ENCODE peak calls at places on chromosomes 3 and 15, in ten cellular contexts. X is HCT116; I is effector memory CD8-positive, alpha-beta T cell; D is psoas muscle; M is natural killer cell treated with Interleukin-12 subunit alpha and Interleukin-12 subunit beta and Interleukin-15 and Interleukin-18, amount 100 ng/mL, for 72 hours; Y is T-cell; F is left cardiac atrium; S is stimulated activated effector memory CD8-positive, alpha-beta T cell treated with anti-CD3 and anti-CD28 coated beads, Interleukin-12 subunit alpha, Interleukin-12 subunit beta, amount 100 ng/mL, for 72 hours; H is upper lobe of right lung; L is RWPE2. R is an unnamed sample.

GRCh38 chr3:49469037-49469875 is 811 bp upstream of the DAG1 start:
- ATAC-seq in X (peak; percentile 48), I (no peak), D (peak; percentile 71), M (no peak), Y (no peak), F (peak; percentile 63), S (no peak), H (peak; percentile 51), L (peak; percentile 53), R (peak; percentile 42)

GRCh38 chr15:61299060-61299763 is 70.1 kb upstream of the RORA start:
- ATAC-seq in X (no peak), I (no peak), D (no peak), M (no peak), Y (no peak), F (peak; percentile 47), S (no peak), H (peak; percentile 91), L (no peak), R (no peak)

GRCh38 chr15:41940441-41940857 is 31.9 kb downstream of the EHD4 start:
- ATAC-seq in X (peak; percentile 80), I (peak; percentile 25), D (peak; percentile 80), M (peak; percentile 83), Y (no peak), F (no peak), S (peak; percentile 88), H (no peak), L (peak; percentile 89), R (peak; percentile 91)

GRCh38 chr3:97689962-97690361 is 74.6 kb upstream of the ARL6 start:
- ATAC-seq in X (no peak), I (no peak), D (no peak), M (no peak), Y (no peak), F (no peak), S (no peak), H (no peak), L (no peak), R (no peak)

GRCh38 chr15:83200162-83200561 is 7.5 kb downstream of the HDGFL3 start:
- ATAC-seq in X (no peak), I (no peak), D (no peak), M (peak; percentile 69), Y (no peak), F (no peak), S (peak; percentile 65), H (no peak), L (no peak), R (no peak)

GRCh38 chr3:36210840-36211655 is 169.3 kb upstream of the STAC start:
- ATAC-seq in X (no peak), I (no peak), D (peak; percentile 37), M (no peak), Y (no peak), F (no peak), S (no peak), H (no peak), L (no peak), R (no peak)

GRCh38 chr3:83500422-83500821 is 1458.4 kb upstream of the CADM2 start:
- ATAC-seq in X (no peak), I (no peak), D (no peak), M (no peak), Y (no peak), F (no peak), S (peak; percentile 16), H (peak; percentile 30), L (peak; percentile 80), R (peak; percentile 85)

GRCh38 chr15:90306560-90306959 is 41.1 kb downstream of the NGRN start:
- ATAC-seq in X (no peak), I (peak; percentile 92), D (no peak), M (peak; percentile 90), Y (peak; percentile 77), F (no peak), S (peak; percentile 97), H (peak; percentile 62), L (no peak), R (no peak)

GRCh38 chr3:123338021-123338619 is 110.8 kb downstream of the ADCY5 start:
- ATAC-seq in X (no peak), I (no peak), D (no peak), M (no peak), Y (no peak), F (no peak), S (no peak), H (no peak), L (no peak), R (no peak)

GRCh38 chr15:55357774-55358173 is 38.8 kb downstream of the PIGB start:
- ATAC-seq in X (no peak), I (no peak), D (no peak), M (no peak), Y (no peak), F (no peak), S (peak; percentile 66), H (no peak), L (peak; percentile 81), R (no peak)

GRCh38 chr15:68478853-68479252 is 46.9 kb upstream of the ITGA11 start:
- ATAC-seq in X (no peak), I (no peak), D (no peak), M (no peak), Y (no peak), F (no peak), S (no peak), H (no peak), L (no peak), R (no peak)

GRCh38 chr3:14337828-14338227 is 64.6 kb upstream of the SLC6A6 start:
- ATAC-seq in X (no peak), I (no peak), D (no peak), M (no peak), Y (no peak), F (no peak), S (no peak), H (no peak), L (no peak), R (peak; percentile 27)

GRCh38 chr3:177069514-177070329 is 127.6 kb downstream of the TBL1XR1 start:
- ATAC-seq in X (no peak), I (no peak), D (no peak), M (no peak), Y (no peak), F (no peak), S (no peak), H (no peak), L (no peak), R (no peak)

GRCh38 chr3:106629215-106629832 is 747.9 kb upstream of the CCDC54 start:
- ATAC-seq in X (no peak), I (no peak), D (no peak), M (no peak), Y (no peak), F (no peak), S (no peak), H (no peak), L (no peak), R (no peak)

GRCh38 chr15:96115642-96116041 is 214.9 kb upstream of the NR2F2 start:
- ATAC-seq in X (peak; percentile 25), I (no peak), D (no peak), M (no peak), Y (no peak), F (no peak), S (no peak), H (no peak), L (peak; percentile 64), R (no peak)

GRCh38 chr3:146626384-146627122 is 21.4 kb upstream of the PLSCR5 start:
- ATAC-seq in X (no peak), I (no peak), D (no peak), M (no peak), Y (no peak), F (no peak), S (no peak), H (no peak), L (no peak), R (no peak)

GRCh38 chr3:196492080-196492479 is 11.5 kb downstream of the RNF168 start:
- ATAC-seq in X (no peak), I (no peak), D (no peak), M (no peak), Y (no peak), F (no peak), S (no peak), H (no peak), L (no peak), R (no peak)

GRCh38 chr3:49327485-49327884 is 12.4 kb downstream of the USP4 start:
- ATAC-seq in X (peak; percentile 72), I (no peak), D (no peak), M (no peak), Y (no peak), F (no peak), S (no peak), H (peak; percentile 46), L (peak; percentile 29), R (peak; percentile 26)

GRCh38 chr15:74400915-74401757 is 32.6 kb downstream of the SEMA7A start:
- ATAC-seq in X (peak; percentile 41), I (peak; percentile 24), D (peak; percentile 79), M (peak; percentile 36), Y (no peak), F (no peak), S (peak; percentile 2), H (no peak), L (peak; percentile 7), R (no peak)

GRCh38 chr15:35630570-35630969 is 84.6 kb upstream of the DPH6 start:
- ATAC-seq in X (no peak), I (no peak), D (peak; percentile 89), M (no peak), Y (no peak), F (peak; percentile 92), S (no peak), H (peak; percentile 86), L (peak; percentile 73), R (peak; percentile 92)

GRCh38 chr3:12444582-12445468 is 39.5 kb upstream of the TSEN2 start:
- ATAC-seq in X (peak; percentile 87), I (no peak), D (no peak), M (no peak), Y (no peak), F (no peak), S (no peak), H (no peak), L (peak; percentile 81), R (no peak)

GRCh38 chr3:101702726-101703125 is 16.2 kb upstream of the RPL24 start:
- ATAC-seq in X (no peak), I (no peak), D (no peak), M (no peak), Y (no peak), F (no peak), S (no peak), H (no peak), L (peak; percentile 62), R (no peak)

GRCh38 chr15:71008250-71008870 is 106.9 kb upstream of the THSD4 start:
- ATAC-seq in X (no peak), I (no peak), D (no peak), M (no peak), Y (no peak), F (no peak), S (no peak), H (no peak), L (peak; percentile 32), R (no peak)

GRCh38 chr3:54861248-54862067 is 66.4 kb downstream of the LRTM1 start:
- ATAC-seq in X (no peak), I (no peak), D (peak; percentile 62), M (no peak), Y (no peak), F (peak; percentile 75), S (peak; percentile 22), H (no peak), L (no peak), R (no peak)

GRCh38 chr3:158471639-158472294 is 99.2 kb upstream of the MLF1 start:
- ATAC-seq in X (no peak), I (no peak), D (no peak), M (no peak), Y (no peak), F (no peak), S (no peak), H (no peak), L (peak; percentile 51), R (no peak)

GRCh38 chr3:14274999-14275961 is 96.7 kb downstream of the LSM3 start:
- ATAC-seq in X (peak; percentile 76), I (no peak), D (peak; percentile 60), M (no peak), Y (no peak), F (no peak), S (no peak), H (no peak), L (no peak), R (no peak)

GRCh38 chr15:29037997-29038700 is 152.4 kb downstream of the APBA2 start:
- ATAC-seq in X (no peak), I (peak; percentile 66), D (no peak), M (peak; percentile 72), Y (peak; percentile 41), F (no peak), S (peak; percentile 43), H (peak; percentile 12), L (no peak), R (no peak)

GRCh38 chr3:41323860-41324259 is 124.6 kb downstream of the CTNNB1 start:
- ATAC-seq in X (no peak), I (no peak), D (no peak), M (no peak), Y (no peak), F (no peak), S (no peak), H (no peak), L (no peak), R (peak; percentile 49)